ENCODE peak calls at places on chromosomes 5 and 9, in six cellular contexts. One of them, this sample, is unnamed.

GRCh38 chr9:471320-471719 is 256.7 kb downstream of the DOCK8 start:
- DNase-seq in GM12878: no peak
- DNase-seq in hepatocyte: no peak
- DNase-seq in cardiac muscle cell: no peak
- DNase-seq in mesendoderm: no peak
- DNase-seq in SK-N-SH: no peak
- DNase-seq in this sample: no peak

GRCh38 chr5:138668451-138668850 is 84.8 kb upstream of the CTNNA1 start:
- DNase-seq in hepatocyte: peak; percentile 62
- DNase-seq in cardiac muscle cell: peak; percentile 88
- DNase-seq in SK-N-SH: no peak
- DNase-seq in mesendoderm: no peak
- DNase-seq in GM12878: no peak
- DNase-seq in this sample: peak; percentile 67

GRCh38 chr9:134061019-134061687 is 6.7 kb downstream of the BRD3 start:
- DNase-seq in hepatocyte: no peak
- DNase-seq in SK-N-SH: peak; percentile 26
- DNase-seq in cardiac muscle cell: no peak
- DNase-seq in GM12878: no peak
- DNase-seq in mesendoderm: no peak
- DNase-seq in this sample: no peak

GRCh38 chr9:118522093-118523028 is 818.2 kb downstream of the TLR4 start:
- DNase-seq in GM12878: peak; percentile 34
- DNase-seq in hepatocyte: peak; percentile 74
- DNase-seq in cardiac muscle cell: peak; percentile 80
- DNase-seq in SK-N-SH: peak; percentile 48
- DNase-seq in mesendoderm: peak; percentile 90
- DNase-seq in this sample: no peak

GRCh38 chr9:130156672-130157071 is 15.5 kb upstream of the NCS1 start:
- DNase-seq in cardiac muscle cell: no peak
- DNase-seq in mesendoderm: no peak
- DNase-seq in GM12878: no peak
- DNase-seq in hepatocyte: no peak
- DNase-seq in SK-N-SH: peak; percentile 70
- DNase-seq in this sample: no peak

GRCh38 chr5:139843991-139844390 is 48.4 kb downstream of the PSD2 start:
- DNase-seq in hepatocyte: no peak
- DNase-seq in GM12878: peak; percentile 12
- DNase-seq in SK-N-SH: no peak
- DNase-seq in cardiac muscle cell: no peak
- DNase-seq in mesendoderm: no peak
- DNase-seq in this sample: no peak

GRCh38 chr9:98607787-98608186 is 100.9 kb downstream of the GABBR2 start:
- DNase-seq in cardiac muscle cell: no peak
- DNase-seq in mesendoderm: no peak
- DNase-seq in SK-N-SH: no peak
- DNase-seq in hepatocyte: no peak
- DNase-seq in GM12878: no peak
- DNase-seq in this sample: no peak

GRCh38 chr5:14675865-14676300 is 11.4 kb downstream of the OTULIN start:
- DNase-seq in SK-N-SH: peak; percentile 33
- DNase-seq in mesendoderm: no peak
- DNase-seq in hepatocyte: no peak
- DNase-seq in cardiac muscle cell: no peak
- DNase-seq in GM12878: peak; percentile 55
- DNase-seq in this sample: no peak

GRCh38 chr5:163433271-163433670 is 4.1 kb upstream of the CCNG1 start:
- DNase-seq in hepatocyte: no peak
- DNase-seq in mesendoderm: peak; percentile 72
- DNase-seq in GM12878: no peak
- DNase-seq in SK-N-SH: no peak
- DNase-seq in cardiac muscle cell: no peak
- DNase-seq in this sample: no peak

GRCh38 chr5:129746884-129747283 is 1.0 kb upstream of the MINAR2 start:
- DNase-seq in mesendoderm: no peak
- DNase-seq in hepatocyte: no peak
- DNase-seq in SK-N-SH: no peak
- DNase-seq in cardiac muscle cell: peak; percentile 11
- DNase-seq in GM12878: no peak
- DNase-seq in this sample: no peak

GRCh38 chr5:38738898-38739743 is 106.7 kb upstream of the OSMR start:
- DNase-seq in hepatocyte: no peak
- DNase-seq in SK-N-SH: no peak
- DNase-seq in mesendoderm: no peak
- DNase-seq in GM12878: no peak
- DNase-seq in cardiac muscle cell: no peak
- DNase-seq in this sample: no peak

GRCh38 chr9:125233678-125234077 is 7.5 kb downstream of the HSPA5 start:
- DNase-seq in hepatocyte: peak; percentile 76
- DNase-seq in SK-N-SH: no peak
- DNase-seq in mesendoderm: no peak
- DNase-seq in cardiac muscle cell: no peak
- DNase-seq in GM12878: no peak
- DNase-seq in this sample: no peak

GRCh38 chr9:114606597-114607207 is 4.4 kb upstream of the TMEM268 start:
- DNase-seq in cardiac muscle cell: no peak
- DNase-seq in hepatocyte: peak; percentile 48
- DNase-seq in mesendoderm: no peak
- DNase-seq in GM12878: no peak
- DNase-seq in SK-N-SH: no peak
- DNase-seq in this sample: no peak

GRCh38 chr5:81195334-81195929 is 37.7 kb upstream of the CKMT2 start:
- DNase-seq in GM12878: no peak
- DNase-seq in hepatocyte: no peak
- DNase-seq in mesendoderm: no peak
- DNase-seq in cardiac muscle cell: peak; percentile 28
- DNase-seq in SK-N-SH: peak; percentile 64
- DNase-seq in this sample: no peak

GRCh38 chr9:111034146-111034545 is 4.1 kb downstream of the LPAR1 start:
- DNase-seq in GM12878: no peak
- DNase-seq in cardiac muscle cell: no peak
- DNase-seq in mesendoderm: no peak
- DNase-seq in SK-N-SH: no peak
- DNase-seq in hepatocyte: no peak
- DNase-seq in this sample: no peak

GRCh38 chr5:7391215-7391614 is 4.7 kb upstream of the ADCY2 start:
- DNase-seq in SK-N-SH: no peak
- DNase-seq in mesendoderm: peak; percentile 84
- DNase-seq in cardiac muscle cell: no peak
- DNase-seq in GM12878: no peak
- DNase-seq in hepatocyte: peak; percentile 51
- DNase-seq in this sample: no peak

GRCh38 chr5:108728566-108729305 is 19.0 kb upstream of the FER start:
- DNase-seq in SK-N-SH: peak; percentile 31
- DNase-seq in cardiac muscle cell: no peak
- DNase-seq in hepatocyte: peak; percentile 19
- DNase-seq in GM12878: no peak
- DNase-seq in mesendoderm: no peak
- DNase-seq in this sample: peak; percentile 65

GRCh38 chr5:126594077-126594476 is 942 bp downstream of the ALDH7A1 start:
- DNase-seq in mesendoderm: peak; percentile 51
- DNase-seq in hepatocyte: peak; percentile 16
- DNase-seq in cardiac muscle cell: peak; percentile 15
- DNase-seq in SK-N-SH: no peak
- DNase-seq in GM12878: no peak
- DNase-seq in this sample: no peak
- H3K27ac ChIP-seq in mesendoderm: no peak overlapping the region
- H3K27ac ChIP-seq in hepatocyte: peak overlapping the region; percentile 65
- H3K27ac ChIP-seq in cardiac muscle cell: no peak overlapping the region
- H3K27ac ChIP-seq in SK-N-SH: no peak overlapping the region
- H3K27ac ChIP-seq in GM12878: no peak overlapping the region
- H3K27ac ChIP-seq in this sample: no peak overlapping the region

GRCh38 chr9:84339951-84340350 is 607 bp downstream of the SLC28A3 start:
- DNase-seq in cardiac muscle cell: peak; percentile 40
- DNase-seq in hepatocyte: no peak
- DNase-seq in GM12878: no peak
- DNase-seq in SK-N-SH: no peak
- DNase-seq in mesendoderm: peak; percentile 65
- DNase-seq in this sample: no peak
- H3K4me3 ChIP-seq in cardiac muscle cell: no peak overlapping the region
- H3K4me3 ChIP-seq in hepatocyte: no peak overlapping the region
- H3K4me3 ChIP-seq in GM12878: no peak overlapping the region
- H3K4me3 ChIP-seq in SK-N-SH: no peak overlapping the region
- H3K4me3 ChIP-seq in mesendoderm: no peak overlapping the region
- H3K4me3 ChIP-seq in this sample: no peak overlapping the region

DNA sequence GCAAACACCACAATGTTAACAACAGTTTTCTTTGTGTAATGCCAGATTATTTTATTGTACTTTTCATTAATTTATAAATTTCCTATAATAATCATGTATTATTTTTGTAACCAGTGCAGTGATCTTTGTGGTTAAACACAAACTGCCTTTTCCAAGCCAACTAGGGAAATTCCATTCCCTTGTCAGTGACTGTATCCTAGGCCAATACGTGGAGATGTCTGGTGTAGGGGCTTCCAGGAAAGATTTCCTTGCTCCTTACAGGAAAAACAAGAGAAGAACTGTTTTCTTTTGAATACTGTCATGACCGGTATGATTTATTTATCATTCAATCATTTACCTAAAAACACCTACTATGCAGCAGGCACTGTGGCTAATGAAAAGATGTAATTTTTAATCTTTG is 31.4 kb downstream of the FANCC start:
- DNase-seq in mesendoderm: no peak
- DNase-seq in hepatocyte: no peak
- DNase-seq in SK-N-SH: no peak
- DNase-seq in cardiac muscle cell: no peak
- DNase-seq in GM12878: no peak
- DNase-seq in this sample: no peak
- H3K27ac ChIP-seq in mesendoderm: no peak overlapping the region
- H3K27ac ChIP-seq in hepatocyte: peak overlapping the region; percentile 6
- H3K27ac ChIP-seq in SK-N-SH: no peak overlapping the region
- H3K27ac ChIP-seq in cardiac muscle cell: no peak overlapping the region
- H3K27ac ChIP-seq in GM12878: no peak overlapping the region
- H3K27ac ChIP-seq in this sample: no peak overlapping the region

GRCh38 chr5:172434246-172434645 is 20.1 kb downstream of the SH3PXD2B start:
- DNase-seq in cardiac muscle cell: peak; percentile 39
- DNase-seq in SK-N-SH: no peak
- DNase-seq in hepatocyte: no peak
- DNase-seq in mesendoderm: no peak
- DNase-seq in GM12878: no peak
- DNase-seq in this sample: no peak

GRCh38 chr5:172435362-172436077 is 18.8 kb downstream of the SH3PXD2B start:
- DNase-seq in mesendoderm: no peak
- DNase-seq in hepatocyte: no peak
- DNase-seq in SK-N-SH: no peak
- DNase-seq in GM12878: no peak
- DNase-seq in cardiac muscle cell: no peak
- DNase-seq in this sample: no peak

GRCh38 chr5:172433513-172433912 is 20.8 kb downstream of the SH3PXD2B start:
- DNase-seq in SK-N-SH: no peak
- DNase-seq in mesendoderm: no peak
- DNase-seq in hepatocyte: no peak
- DNase-seq in cardiac muscle cell: no peak
- DNase-seq in GM12878: no peak
- DNase-seq in this sample: no peak

GRCh38 chr5:172430354-172430753 is 24.0 kb downstream of the SH3PXD2B start:
- DNase-seq in hepatocyte: no peak
- DNase-seq in GM12878: no peak
- DNase-seq in SK-N-SH: no peak
- DNase-seq in mesendoderm: no peak
- DNase-seq in cardiac muscle cell: no peak
- DNase-seq in this sample: no peak

DNA sequence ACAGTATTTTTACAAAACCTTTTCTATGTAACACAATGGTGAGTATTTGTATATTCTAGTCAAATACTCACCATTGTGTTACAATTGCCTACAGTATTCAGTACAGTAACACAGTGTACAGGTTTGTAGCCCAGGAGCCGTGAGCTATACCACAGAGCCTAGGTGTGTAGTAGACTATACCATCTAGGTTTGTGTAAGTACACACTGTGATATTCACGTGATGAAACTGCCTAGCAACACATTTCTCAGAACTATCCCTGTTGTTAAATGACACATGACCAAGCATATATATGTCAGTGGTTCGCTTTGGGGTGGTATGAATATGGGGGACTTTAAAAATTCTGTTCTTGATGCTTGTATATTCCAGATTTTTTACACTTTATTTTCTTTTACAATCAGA is 21.3 kb downstream of the SH3PXD2B start:
- DNase-seq in mesendoderm: no peak
- DNase-seq in cardiac muscle cell: no peak
- DNase-seq in SK-N-SH: no peak
- DNase-seq in GM12878: no peak
- DNase-seq in hepatocyte: no peak
- DNase-seq in this sample: no peak
- H3K4me3 ChIP-seq in mesendoderm: no peak overlapping the region
- H3K4me3 ChIP-seq in cardiac muscle cell: no peak overlapping the region
- H3K4me3 ChIP-seq in SK-N-SH: no peak overlapping the region
- H3K4me3 ChIP-seq in GM12878: no peak overlapping the region
- H3K4me3 ChIP-seq in hepatocyte: no peak overlapping the region
- H3K4me3 ChIP-seq in this sample: no peak overlapping the region

DNA sequence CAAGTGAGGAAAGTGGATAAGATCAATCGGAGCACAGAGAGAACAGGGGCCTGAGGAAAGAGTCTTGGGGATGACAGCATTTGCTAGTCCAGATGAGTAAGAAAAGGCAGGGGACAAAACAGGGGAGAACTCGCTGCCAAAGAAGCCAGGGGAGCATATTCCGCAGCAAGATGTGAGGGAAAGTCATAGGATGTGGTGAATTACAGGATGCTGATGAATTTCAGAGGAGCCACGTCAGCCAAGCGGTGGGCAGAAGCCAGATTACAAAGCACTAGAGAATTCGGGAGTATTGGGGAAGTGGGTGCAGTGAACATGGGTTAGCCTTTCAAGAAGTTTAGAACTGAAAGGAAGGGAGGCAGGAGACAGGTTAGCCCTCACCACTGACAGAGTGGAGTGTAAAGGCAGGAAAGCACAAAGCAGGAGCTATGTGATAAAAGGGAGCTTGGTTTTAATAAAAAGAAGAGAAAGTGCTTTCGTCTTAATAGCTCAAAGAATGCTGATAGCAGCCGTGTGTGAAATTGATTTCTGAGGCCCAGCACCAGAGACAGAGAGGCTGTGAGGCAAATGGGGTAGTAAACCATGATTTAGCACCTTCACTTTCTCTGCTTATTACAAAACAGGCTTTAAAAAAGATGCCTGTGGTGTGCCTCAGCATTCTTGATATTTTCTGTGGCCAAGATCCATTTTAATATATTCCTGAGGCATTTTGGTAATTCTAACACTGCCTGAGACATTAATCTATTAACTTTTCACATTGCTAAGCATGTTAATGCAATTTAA is 16.8 kb downstream of the ADAMTSL1 start:
- DNase-seq in GM12878: no peak
- DNase-seq in SK-N-SH: no peak
- DNase-seq in mesendoderm: peak; percentile 45
- DNase-seq in cardiac muscle cell: no peak
- DNase-seq in hepatocyte: no peak
- DNase-seq in this sample: no peak
- H3K27ac ChIP-seq in GM12878: no peak overlapping the region
- H3K27ac ChIP-seq in SK-N-SH: peak overlapping the region; percentile 89
- H3K27ac ChIP-seq in mesendoderm: no peak overlapping the region
- H3K27ac ChIP-seq in cardiac muscle cell: peak overlapping the region; percentile 14
- H3K27ac ChIP-seq in hepatocyte: peak overlapping the region; percentile 36
- H3K27ac ChIP-seq in this sample: no peak overlapping the region

This sample was measured in CD4-positive, alpha-beta memory T cell.